ENCODE peak calls at places on chromosomes 6 and 20, in eight cellular contexts. One of them, this sample, is unnamed.

GRCh38 chr20:881051-881820 is 34.9 kb downstream of the ANGPT4 start:
- DNase-seq in NCI-H2081: no peak
- DNase-seq in foreskin fibroblast: peak
- DNase-seq in heart left ventricle: no peak
- DNase-seq in SHP77: no peak
- DNase-seq in nephron progenitor cell: no peak
- DNase-seq in CD8-positive, alpha-beta memory T cell: no peak
- DNase-seq in pons: no peak
- DNase-seq in this sample: no peak

GRCh38 chr6:40409716-40410397 is 177.3 kb downstream of the LRFN2 start:
- DNase-seq in NCI-H2081: no peak
- DNase-seq in foreskin fibroblast: no peak
- DNase-seq in heart left ventricle: no peak
- DNase-seq in SHP77: no peak
- DNase-seq in nephron progenitor cell: no peak
- DNase-seq in CD8-positive, alpha-beta memory T cell: no peak
- DNase-seq in pons: no peak
- DNase-seq in this sample: no peak

GRCh38 chr6:140979642-140980091 is 1153.1 kb upstream of the GJE1 start:
- DNase-seq in NCI-H2081: no peak
- DNase-seq in foreskin fibroblast: peak
- DNase-seq in heart left ventricle: peak
- DNase-seq in SHP77: no peak
- DNase-seq in nephron progenitor cell: no peak
- DNase-seq in CD8-positive, alpha-beta memory T cell: no peak
- DNase-seq in pons: no peak
- DNase-seq in this sample: no peak

GRCh38 chr6:49551126-49551865 is 828 bp downstream of the C6orf141 start:
- DNase-seq in NCI-H2081: no peak
- DNase-seq in foreskin fibroblast: no peak
- DNase-seq in heart left ventricle: no peak
- DNase-seq in SHP77: no peak
- DNase-seq in nephron progenitor cell: peak
- DNase-seq in CD8-positive, alpha-beta memory T cell: no peak
- DNase-seq in pons: no peak
- DNase-seq in this sample: no peak

GRCh38 chr6:140827593-140827992 is 1305.1 kb upstream of the GJE1 start:
- DNase-seq in NCI-H2081: no peak
- DNase-seq in foreskin fibroblast: no peak
- DNase-seq in heart left ventricle: no peak
- DNase-seq in SHP77: no peak
- DNase-seq in nephron progenitor cell: no peak
- DNase-seq in CD8-positive, alpha-beta memory T cell: no peak
- DNase-seq in pons: no peak
- DNase-seq in this sample: no peak

GRCh38 chr6:124441430-124441829 is 520.8 kb upstream of the RNF217 start:
- DNase-seq in NCI-H2081: no peak
- DNase-seq in foreskin fibroblast: no peak
- DNase-seq in heart left ventricle: no peak
- DNase-seq in SHP77: no peak
- DNase-seq in nephron progenitor cell: no peak
- DNase-seq in CD8-positive, alpha-beta memory T cell: no peak
- DNase-seq in pons: no peak
- DNase-seq in this sample: no peak

GRCh38 chr20:36255445-36255844 is 19.2 kb downstream of the AAR2 start:
- DNase-seq in NCI-H2081: no peak
- DNase-seq in foreskin fibroblast: no peak
- DNase-seq in heart left ventricle: no peak
- DNase-seq in SHP77: no peak
- DNase-seq in nephron progenitor cell: no peak
- DNase-seq in CD8-positive, alpha-beta memory T cell: no peak
- DNase-seq in pons: no peak
- DNase-seq in this sample: no peak

GRCh38 chr6:166192557-166192956 is 24.9 kb upstream of the TBXT start:
- DNase-seq in NCI-H2081: no peak
- DNase-seq in foreskin fibroblast: no peak
- DNase-seq in heart left ventricle: no peak
- DNase-seq in SHP77: no peak
- DNase-seq in nephron progenitor cell: no peak
- DNase-seq in CD8-positive, alpha-beta memory T cell: no peak
- DNase-seq in pons: no peak
- DNase-seq in this sample: no peak

GRCh38 chr6:134870677-134871498 is 79.0 kb downstream of the ALDH8A1 start:
- DNase-seq in NCI-H2081: peak
- DNase-seq in foreskin fibroblast: no peak
- DNase-seq in heart left ventricle: no peak
- DNase-seq in SHP77: peak
- DNase-seq in nephron progenitor cell: no peak
- DNase-seq in CD8-positive, alpha-beta memory T cell: no peak
- DNase-seq in pons: no peak
- DNase-seq in this sample: no peak

GRCh38 chr6:35727206-35727934 is 9.5 kb upstream of the ARMC12 start:
- DNase-seq in NCI-H2081: peak
- DNase-seq in foreskin fibroblast: peak
- DNase-seq in heart left ventricle: peak
- DNase-seq in SHP77: peak
- DNase-seq in nephron progenitor cell: peak
- DNase-seq in CD8-positive, alpha-beta memory T cell: no peak
- DNase-seq in pons: no peak
- DNase-seq in this sample: peak

GRCh38 chr6:160043784-160044183 is 74.9 kb downstream of the IGF2R start:
- DNase-seq in NCI-H2081: no peak
- DNase-seq in foreskin fibroblast: no peak
- DNase-seq in heart left ventricle: no peak
- DNase-seq in SHP77: no peak
- DNase-seq in nephron progenitor cell: no peak
- DNase-seq in CD8-positive, alpha-beta memory T cell: no peak
- DNase-seq in pons: no peak
- DNase-seq in this sample: no peak

GRCh38 chr20:38602185-38602581 is 574 bp downstream of the ARHGAP40 start:
- DNase-seq in NCI-H2081: no peak
- DNase-seq in foreskin fibroblast: no peak
- DNase-seq in heart left ventricle: no peak
- DNase-seq in SHP77: no peak
- DNase-seq in nephron progenitor cell: no peak
- DNase-seq in CD8-positive, alpha-beta memory T cell: no peak
- DNase-seq in pons: no peak
- DNase-seq in this sample: no peak

GRCh38 chr6:108798672-108799355 is 49.4 kb upstream of the ARMC2 start:
- DNase-seq in NCI-H2081: no peak
- DNase-seq in foreskin fibroblast: no peak
- DNase-seq in heart left ventricle: peak
- DNase-seq in SHP77: no peak
- DNase-seq in nephron progenitor cell: no peak
- DNase-seq in CD8-positive, alpha-beta memory T cell: peak
- DNase-seq in pons: no peak
- DNase-seq in this sample: no peak

GRCh38 chr6:102229271-102229670 is 835.8 kb downstream of the GRIK2 start:
- DNase-seq in NCI-H2081: no peak
- DNase-seq in foreskin fibroblast: no peak
- DNase-seq in heart left ventricle: no peak
- DNase-seq in SHP77: no peak
- DNase-seq in nephron progenitor cell: no peak
- DNase-seq in CD8-positive, alpha-beta memory T cell: no peak
- DNase-seq in pons: no peak
- DNase-seq in this sample: no peak

GRCh38 chr6:136015531-136015930 is 164.0 kb downstream of the PDE7B start:
- DNase-seq in NCI-H2081: no peak
- DNase-seq in foreskin fibroblast: no peak
- DNase-seq in heart left ventricle: no peak
- DNase-seq in SHP77: no peak
- DNase-seq in nephron progenitor cell: no peak
- DNase-seq in CD8-positive, alpha-beta memory T cell: no peak
- DNase-seq in pons: no peak
- DNase-seq in this sample: no peak

GRCh38 chr20:50724851-50725721 is 6.3 kb upstream of the PARD6B start:
- DNase-seq in NCI-H2081: no peak
- DNase-seq in foreskin fibroblast: peak
- DNase-seq in heart left ventricle: peak
- DNase-seq in SHP77: no peak
- DNase-seq in nephron progenitor cell: peak
- DNase-seq in CD8-positive, alpha-beta memory T cell: no peak
- DNase-seq in pons: no peak
- DNase-seq in this sample: no peak

GRCh38 chr6:79864001-79864400 is 83.4 kb downstream of the ELOVL4 start:
- DNase-seq in NCI-H2081: peak
- DNase-seq in foreskin fibroblast: no peak
- DNase-seq in heart left ventricle: no peak
- DNase-seq in SHP77: no peak
- DNase-seq in nephron progenitor cell: no peak
- DNase-seq in CD8-positive, alpha-beta memory T cell: no peak
- DNase-seq in pons: no peak
- DNase-seq in this sample: no peak

GRCh38 chr6:29414588-29414987 is at the start of gene OR12D1:
- DNase-seq in NCI-H2081: no peak
- DNase-seq in foreskin fibroblast: no peak
- DNase-seq in heart left ventricle: no peak
- DNase-seq in SHP77: no peak
- DNase-seq in nephron progenitor cell: no peak
- DNase-seq in CD8-positive, alpha-beta memory T cell: no peak
- DNase-seq in pons: no peak
- DNase-seq in this sample: no peak

GRCh38 chr6:126657556-126658129 is 317.7 kb downstream of the CENPW start:
- DNase-seq in NCI-H2081: peak
- DNase-seq in foreskin fibroblast: peak
- DNase-seq in heart left ventricle: no peak
- DNase-seq in SHP77: no peak
- DNase-seq in nephron progenitor cell: no peak
- DNase-seq in CD8-positive, alpha-beta memory T cell: no peak
- DNase-seq in pons: peak
- DNase-seq in this sample: peak

GRCh38 chr6:108175592-108176279 is 9.9 kb downstream of the NR2E1 start:
- DNase-seq in NCI-H2081: no peak
- DNase-seq in foreskin fibroblast: no peak
- DNase-seq in heart left ventricle: no peak
- DNase-seq in SHP77: no peak
- DNase-seq in nephron progenitor cell: peak
- DNase-seq in CD8-positive, alpha-beta memory T cell: no peak
- DNase-seq in pons: no peak
- DNase-seq in this sample: peak

GRCh38 chr6:38113810-38114577 is 294.5 kb downstream of the ZFAND3 start:
- DNase-seq in NCI-H2081: peak
- DNase-seq in foreskin fibroblast: no peak
- DNase-seq in heart left ventricle: no peak
- DNase-seq in SHP77: peak
- DNase-seq in nephron progenitor cell: no peak
- DNase-seq in CD8-positive, alpha-beta memory T cell: no peak
- DNase-seq in pons: no peak
- DNase-seq in this sample: no peak